ENCODE peak calls at places on chromosomes 11 and 22, in six cellular contexts. Z is naive thymus-derived CD4-positive, alpha-beta T cell; M is CD8-positive, alpha-beta memory T cell; E is hepatocyte; S is effector memory CD4-positive, alpha-beta T cell; K is uterus. J is an unnamed sample.

GRCh38 chr11:107116358-107116757 is 98.1 kb upstream of the GUCY1A2 start:
- DNase-seq in Z (no peak), M (no peak), E (no peak), S (no peak), K (no peak), J (no peak)

GRCh38 chr11:125451400-125452124 is 44.5 kb downstream of the FEZ1 start:
- DNase-seq in Z (no peak), M (no peak), E (peak; percentile 83), S (no peak), K (no peak), J (peak; percentile 33)

GRCh38 chr11:2653930-2654739 is 45.7 kb downstream of the KCNQ1OT1 start:
- DNase-seq in Z (no peak), M (no peak), E (no peak), S (no peak), K (no peak), J (no peak)

GRCh38 chr11:12137005-12137690 is 26.8 kb downstream of the MICAL2 start:
- DNase-seq in Z (no peak), M (no peak), E (no peak), S (no peak), K (no peak), J (no peak)

GRCh38 chr11:122186439-122187080 is 70.5 kb upstream of the BLID start:
- DNase-seq in Z (no peak), M (no peak), E (peak; percentile 57), S (no peak), K (no peak), J (no peak)

GRCh38 chr11:1832181-1832988 is 2.4 kb upstream of the SYT8 start:
- DNase-seq in Z (peak; percentile 71), M (peak; percentile 69), E (peak; percentile 75), S (peak; percentile 41), K (peak; percentile 55), J (peak; percentile 81)

GRCh38 chr22:37563153-37564081 is 3.1 kb downstream of the CDC42EP1 start:
- DNase-seq in Z (no peak), M (no peak), E (peak; percentile 90), S (no peak), K (peak; percentile 91), J (peak; percentile 69)

GRCh38 chr22:30628491-30628890 is 7.1 kb upstream of the SLC35E4 start:
- DNase-seq in Z (no peak), M (no peak), E (no peak), S (no peak), K (no peak), J (no peak)

GRCh38 chr11:69476715-69477025 is 4.8 kb upstream of the LINC01488 start:
- DNase-seq in Z (no peak), M (no peak), E (no peak), S (no peak), K (no peak), J (no peak)

GRCh38 chr11:127000991-127001390 is 421 bp upstream of the KIRREL3 start:
- DNase-seq in Z (no peak), M (no peak), E (no peak), S (no peak), K (no peak), J (no peak)

GRCh38 chr11:130145975-130146776 is 13.4 kb upstream of the ST14 start:
- DNase-seq in Z (no peak), M (no peak), E (peak; percentile 89), S (peak; percentile 14), K (no peak), J (no peak)

GRCh38 chr11:61797263-61797944 is 4.7 kb downstream of the FEN1 start:
- DNase-seq in Z (no peak), M (peak; percentile 57), E (peak; percentile 86), S (peak; percentile 44), K (peak; percentile 78), J (peak; percentile 76)

GRCh38 chr22:37431366-37431765 is 4.1 kb upstream of the ELFN2 start:
- DNase-seq in Z (no peak), M (no peak), E (no peak), S (no peak), K (no peak), J (peak; percentile 61)

GRCh38 chr11:75474240-75474639 is 41.2 kb upstream of the KLHL35 start:
- DNase-seq in Z (no peak), M (no peak), E (no peak), S (no peak), K (no peak), J (no peak)

GRCh38 chr11:1892116-1892515 is 421 bp upstream of the PRR33 start:
- DNase-seq in Z (no peak), M (no peak), E (no peak), S (no peak), K (no peak), J (no peak)

GRCh38 chr22:48886604-48887393 is 940.9 kb downstream of the BRD1 start:
- DNase-seq in Z (no peak), M (no peak), E (no peak), S (no peak), K (no peak), J (no peak)

GRCh38 chr11:126416542-126417090 is 61.1 kb downstream of the ST3GAL4 start:
- DNase-seq in Z (peak; percentile 49), M (peak; percentile 30), E (peak; percentile 92), S (peak; percentile 28), K (peak; percentile 93), J (no peak)

GRCh38 chr11:76147106-76147735 is 59.1 kb downstream of the WNT11 start:
- DNase-seq in Z (no peak), M (no peak), E (no peak), S (no peak), K (no peak), J (no peak)

GRCh38 chr11:2188745-2189144 is 17.1 kb upstream of the TH start:
- DNase-seq in Z (no peak), M (no peak), E (no peak), S (no peak), K (no peak), J (no peak)

GRCh38 chr11:113470233-113470632 is 5.0 kb downstream of the DRD2 start:
- DNase-seq in Z (no peak), M (no peak), E (no peak), S (no peak), K (no peak), J (no peak)

GRCh38 chr11:8260202-8260996 is 3.3 kb downstream of the LMO1 start:
- DNase-seq in Z (no peak), M (no peak), E (no peak), S (no peak), K (no peak), J (no peak)

GRCh38 chr11:71929491-71929890 is 645 bp downstream of the RNF121 start:
- DNase-seq in Z (no peak), M (no peak), E (no peak), S (no peak), K (no peak), J (no peak)

GRCh38 chr11:71930556-71931244 is 1.9 kb downstream of the RNF121 start:
- DNase-seq in Z (no peak), M (no peak), E (no peak), S (no peak), K (no peak), J (no peak)

GRCh38 chr11:71928739-71929443 is at the start of gene RNF121:
- DNase-seq in Z (peak; percentile 91), M (peak; percentile 97), E (peak; percentile 98), S (peak; percentile 89), K (peak; percentile 94), J (peak; percentile 99)

GRCh38 chr11:71933141-71933933 is 4.5 kb downstream of the RNF121 start:
- DNase-seq in Z (no peak), M (no peak), E (no peak), S (no peak), K (no peak), J (no peak)

GRCh38 chr11:71931245-71931602 is 2.4 kb downstream of the RNF121 start:
- DNase-seq in Z (no peak), M (no peak), E (no peak), S (no peak), K (no peak), J (no peak)
- H3K4me3 ChIP-seq in Z (no peak overlapping the region), M (no peak overlapping the region), E (no peak overlapping the region), S (no peak overlapping the region), K (no peak overlapping the region), J (no peak overlapping the region)

GRCh38 chr11:128711136-128711535 is 17.3 kb downstream of the FLI1 start:
- DNase-seq in Z (no peak), M (no peak), E (no peak), S (no peak), K (no peak), J (no peak)

GRCh38 chr11:128714121-128714520 is 20.2 kb downstream of the FLI1 start:
- DNase-seq in Z (no peak), M (no peak), E (no peak), S (no peak), K (no peak), J (no peak)

GRCh38 chr11:128714881-128715280 is 21.0 kb downstream of the FLI1 start:
- DNase-seq in Z (no peak), M (no peak), E (no peak), S (no peak), K (no peak), J (no peak)

GRCh38 chr11:128715691-128716153 is 21.9 kb downstream of the FLI1 start:
- DNase-seq in Z (no peak), M (no peak), E (no peak), S (no peak), K (no peak), J (no peak)

DNA sequence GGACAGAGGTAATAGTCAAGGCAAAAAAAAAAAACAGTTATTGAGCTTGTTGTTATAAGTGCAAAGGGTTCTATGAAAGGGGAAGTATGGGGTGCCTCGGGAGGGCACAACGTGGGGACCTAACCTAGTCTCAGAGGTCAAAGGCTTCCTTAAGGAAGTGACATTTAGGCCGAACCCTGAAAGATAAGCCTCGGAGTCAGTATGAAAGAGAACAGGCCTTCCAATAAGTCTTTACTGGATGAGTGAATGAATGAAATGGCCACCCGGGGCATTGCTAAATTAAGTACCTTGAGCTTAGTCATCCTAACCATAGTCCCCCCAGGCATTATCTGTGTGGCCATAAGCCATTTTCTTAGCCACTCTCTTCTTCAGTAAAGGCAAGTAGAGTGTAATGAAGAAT is 19.7 kb downstream of the FLI1 start:
- DNase-seq in Z (no peak), M (no peak), E (no peak), S (no peak), K (no peak), J (no peak)
- H3K4me1 ChIP-seq in Z (peaks cover 76% of the 10 kb centered on the region), M (peaks cover 92% of the 10 kb centered on the region), E (peaks cover 23% of the 10 kb centered on the region), S (peaks cover 55% of the 10 kb centered on the region), K (no peaks in the 10 kb centered on the region), J (peaks cover 14% of the 10 kb centered on the region)

GRCh38 chr22:23438216-23438615 is 141.9 kb downstream of the IGLL1 start:
- DNase-seq in Z (no peak), M (no peak), E (no peak), S (no peak), K (no peak), J (no peak)
- H3K9me3 ChIP-seq in Z (no peaks in the 10 kb centered on the region), M (no peaks in the 10 kb centered on the region), E (no peaks in the 10 kb centered on the region), S (no peaks in the 10 kb centered on the region), K (no peaks in the 10 kb centered on the region), J (no peaks in the 10 kb centered on the region)

DNA sequence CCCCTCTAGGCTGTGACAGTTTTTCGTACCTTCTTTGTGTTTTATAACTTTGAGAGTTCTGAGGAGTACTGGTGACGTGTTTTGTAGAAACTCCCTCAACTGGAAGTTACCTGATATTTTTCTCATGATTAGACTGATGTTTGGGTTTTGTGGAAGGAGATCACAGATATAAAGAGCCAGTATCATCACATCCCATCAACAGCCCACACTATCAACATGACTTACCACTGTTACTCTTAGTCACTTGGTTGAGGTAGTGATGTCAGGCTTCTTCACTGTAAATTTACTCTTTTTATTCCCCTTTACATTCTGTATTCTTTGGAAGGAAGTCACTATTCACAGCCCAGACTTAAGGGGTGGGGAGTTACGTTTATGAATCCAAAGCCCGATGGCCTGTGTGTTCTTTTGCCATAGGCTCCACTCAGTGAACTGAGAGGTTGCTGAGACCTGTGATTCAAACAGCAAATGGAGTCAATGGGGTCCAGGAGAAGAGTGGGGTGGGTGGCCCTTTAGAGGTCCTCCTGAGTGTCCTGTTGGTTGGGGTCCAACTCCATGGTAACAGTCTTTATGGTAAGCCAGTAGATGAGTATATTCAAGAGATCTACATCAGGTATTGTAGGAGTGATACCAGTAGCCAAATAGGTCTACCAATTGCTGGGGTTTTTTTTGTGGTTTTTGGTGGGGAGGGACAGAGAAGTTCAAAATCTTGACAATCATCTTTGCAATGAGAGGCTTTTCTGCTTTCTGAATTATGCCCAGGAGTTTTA is 15.2 kb upstream of the MS4A4E start:
- DNase-seq in Z (no peak), M (no peak), E (no peak), S (no peak), K (no peak), J (no peak)
- H3K4me3 ChIP-seq in Z (no peak overlapping the region), M (no peak overlapping the region), E (no peak overlapping the region), S (no peak overlapping the region), K (no peak overlapping the region), J (no peak overlapping the region)